ENCODE peak calls at places on chromosomes 5 and 9, in eight cellular contexts. V is SK-MEL-5, X is lower leg skin, P is omental fat pad, Z is Caki2, N is nephron progenitor cell, O is adrenal gland, R is GM23248. S is an unnamed sample.
A peak's percentile ranks its signal among the peaks of the same experiment; 100 is the strongest.

GRCh38 chr5:179232091-179232490 is 113.2 kb downstream of the ADAMTS2 start:
- DNase-seq in V (no peak), X (no peak), P (no peak), Z (no peak), N (no peak), O (no peak), R (no peak), S (no peak)

GRCh38 chr5:153699035-153699434 is 208.6 kb downstream of the GRIA1 start:
- DNase-seq in V (no peak), X (no peak), P (no peak), Z (no peak), N (no peak), O (no peak), R (no peak), S (no peak)

GRCh38 chr9:137012694-137013570 is 15.1 kb downstream of the ABCA2 start:
- DNase-seq in V (no peak), X (no peak), P (no peak), Z (no peak), N (no peak), O (no peak), R (no peak), S (no peak)

GRCh38 chr5:147303976-147304375 is 69.2 kb downstream of the STK32A start:
- DNase-seq in V (no peak), X (no peak), P (no peak), Z (no peak), N (no peak), O (peak; percentile 65), R (peak; percentile 89), S (no peak)

GRCh38 chr9:100584951-100585350 is 7.1 kb downstream of the CAVIN4 start:
- DNase-seq in V (no peak), X (no peak), P (no peak), Z (no peak), N (no peak), O (no peak), R (no peak), S (no peak)

GRCh38 chr5:22470408-22470807 is 382.7 kb downstream of the CDH12 start:
- DNase-seq in V (no peak), X (no peak), P (no peak), Z (no peak), N (no peak), O (no peak), R (no peak), S (no peak)

GRCh38 chr5:168579987-168580508 is 880 bp upstream of the PANK3 start:
- DNase-seq in V (no peak), X (no peak), P (no peak), Z (peak; percentile 30), N (peak; percentile 15), O (no peak), R (peak; percentile 24), S (no peak)

GRCh38 chr5:155728857-155729683 is 597.9 kb upstream of the SGCD start:
- DNase-seq in V (no peak), X (no peak), P (no peak), Z (no peak), N (peak; percentile 34), O (no peak), R (peak; percentile 53), S (peak; percentile 29)

GRCh38 chr9:120348951-120349429 is 231.0 kb downstream of the CDK5RAP2 start:
- DNase-seq in V (peak; percentile 73), X (no peak), P (no peak), Z (peak; percentile 26), N (peak; percentile 69), O (peak; percentile 48), R (peak; percentile 69), S (no peak)

GRCh38 chr5:89878140-89878570 is 531.4 kb downstream of the CETN3 start:
- DNase-seq in V (peak; percentile 33), X (no peak), P (no peak), Z (peak; percentile 25), N (no peak), O (no peak), R (peak; percentile 90), S (no peak)

GRCh38 chr5:175444060-175444904 is at the start of gene DRD1:
- DNase-seq in V (peak; percentile 9), X (no peak), P (no peak), Z (peak; percentile 40), N (peak; percentile 83), O (no peak), R (peak; percentile 59), S (no peak)

GRCh38 chr5:23522553-23522952 is 15.1 kb downstream of the PRDM9 start:
- DNase-seq in V (no peak), X (no peak), P (no peak), Z (no peak), N (no peak), O (no peak), R (no peak), S (no peak)

GRCh38 chr9:13845460-13845859 is 468.5 kb downstream of the NFIB start:
- DNase-seq in V (no peak), X (no peak), P (no peak), Z (no peak), N (no peak), O (no peak), R (peak; percentile 57), S (no peak)

GRCh38 chr9:69122086-69122390 is 52.0 kb upstream of the TJP2 start:
- DNase-seq in V (peak; percentile 66), X (peak; percentile 35), P (peak; percentile 35), Z (peak; percentile 61), N (peak; percentile 72), O (peak; percentile 82), R (peak; percentile 82), S (no peak)

GRCh38 chr9:130997925-130998595 is 10.9 kb upstream of the LAMC3 start:
- DNase-seq in V (peak; percentile 78), X (no peak), P (peak; percentile 50), Z (peak; percentile 65), N (peak; percentile 95), O (peak; percentile 74), R (peak; percentile 87), S (peak; percentile 21)

GRCh38 chr9:77802064-77802463 is 153.9 kb upstream of the GNA14 start:
- DNase-seq in V (no peak), X (no peak), P (no peak), Z (no peak), N (no peak), O (no peak), R (no peak), S (no peak)

GRCh38 chr9:93656426-93657222 is 80.2 kb downstream of the PHF2 start:
- DNase-seq in V (no peak), X (no peak), P (no peak), Z (no peak), N (no peak), O (peak; percentile 10), R (no peak), S (peak; percentile 3)

GRCh38 chr5:111584651-111585050 is 72.3 kb upstream of the STARD4 start:
- DNase-seq in V (no peak), X (no peak), P (no peak), Z (peak; percentile 65), N (no peak), O (no peak), R (peak; percentile 89), S (no peak)

GRCh38 chr9:114754574-114754973 is 51.3 kb downstream of the TNFSF15 start:
- DNase-seq in V (no peak), X (no peak), P (no peak), Z (no peak), N (no peak), O (no peak), R (no peak), S (no peak)

GRCh38 chr5:180143656-180144364 is 65.2 kb downstream of the RASGEF1C start:
- DNase-seq in V (no peak), X (peak; percentile 7), P (no peak), Z (no peak), N (no peak), O (no peak), R (no peak), S (no peak)

GRCh38 chr5:38319486-38319885 is 61.1 kb downstream of the EGFLAM start:
- DNase-seq in V (no peak), X (no peak), P (no peak), Z (no peak), N (no peak), O (no peak), R (no peak), S (no peak)

S was measured in gastrocnemius medialis.